ENCODE peak calls at places on chromosome 3, in ten cellular contexts. L is A549, G is neural progenitor cell, H is cardiac muscle cell, T is neural crest cell, I is glutamatergic neuron, V is ovary, Y is cardiac fibroblast, M is type B pancreatic cell, J is pancreas. B is an unnamed sample.

GRCh38 chr3:197889204-197889930 is 60.6 kb upstream of the RPL35A start:
- DNase-seq in Y (no peak), M (no peak), I (no peak), H (no peak), L (no peak), T (no peak), G (peak; percentile 62), V (no peak), J (no peak), B (no peak)

GRCh38 chr3:167110906-167111305 is 269.2 kb downstream of the ZBBX start:
- DNase-seq in M (no peak), Y (peak; percentile 1), H (peak; percentile 5), G (peak; percentile 11), V (no peak), I (no peak), L (peak; percentile 2), J (no peak), T (no peak), B (no peak)

GRCh38 chr3:95459706-95460105 is 1354.7 kb upstream of the EPHA6 start:
- DNase-seq in Y (no peak), G (no peak), H (no peak), V (no peak), T (no peak), J (no peak), L (no peak), M (no peak), I (no peak), B (no peak)

GRCh38 chr3:189157232-189158007 is 14.4 kb upstream of the TPRG1 start:
- DNase-seq in M (no peak), H (no peak), V (no peak), J (no peak), Y (no peak), T (no peak), L (no peak), I (no peak), G (no peak), B (no peak)

GRCh38 chr3:187352581-187353575 is 15.3 kb upstream of the RTP4 start:
- DNase-seq in M (no peak), L (peak; percentile 1), H (no peak), I (no peak), Y (no peak), J (no peak), V (no peak), T (no peak), G (no peak), B (peak; percentile 17)

GRCh38 chr3:151909720-151910405 is 36.4 kb downstream of the SUCNR1 start:
- DNase-seq in L (no peak), M (no peak), Y (no peak), J (no peak), I (no peak), T (no peak), G (no peak), V (no peak), H (no peak), B (no peak)

GRCh38 chr3:49794926-49795905 is 4.5 kb downstream of the CDHR4 start:
- DNase-seq in G (no peak), I (no peak), L (no peak), T (no peak), M (no peak), Y (no peak), H (no peak), V (no peak), J (no peak), B (no peak)

GRCh38 chr3:187648177-187648576 is 22.0 kb downstream of the SST start:
- DNase-seq in V (no peak), T (no peak), Y (no peak), H (no peak), J (no peak), L (no peak), I (no peak), G (no peak), M (no peak), B (no peak)

GRCh38 chr3:130894130-130894872 is 417 bp downstream of the ATP2C1 start:
- DNase-seq in I (peak; percentile 68), T (peak; percentile 23), G (peak; percentile 79), L (peak; percentile 4), J (peak; percentile 56), M (peak; percentile 73), H (peak; percentile 38), V (peak; percentile 42), Y (no peak), B (peak; percentile 49)

GRCh38 chr3:196995646-196996355 is 27.2 kb upstream of the PIGZ start:
- DNase-seq in I (no peak), Y (no peak), M (no peak), J (no peak), L (no peak), T (no peak), V (no peak), H (no peak), G (no peak), B (no peak)

GRCh38 chr3:66803206-66803605 is 194.9 kb upstream of the KBTBD8 start:
- DNase-seq in L (no peak), H (no peak), V (no peak), Y (no peak), G (peak; percentile 65), I (no peak), M (no peak), J (no peak), T (no peak), B (no peak)

GRCh38 chr3:50605901-50606326 is 5.7 kb downstream of the CISH start:
- DNase-seq in Y (no peak), T (no peak), M (no peak), J (no peak), H (no peak), G (no peak), V (peak; percentile 23), L (no peak), I (no peak), B (no peak)

GRCh38 chr3:164465172-164465571 is 613.1 kb downstream of the SI start:
- DNase-seq in V (no peak), Y (peak; percentile 71), G (no peak), H (no peak), M (no peak), J (no peak), L (peak; percentile 76), I (no peak), T (no peak), B (no peak)

GRCh38 chr3:177563792-177564191 is 366.5 kb upstream of the TBL1XR1 start:
- DNase-seq in V (no peak), H (no peak), G (no peak), Y (no peak), L (no peak), I (no peak), M (no peak), J (no peak), T (no peak), B (no peak)
- TF ChIP-seq CTCF in V (no peak), H (no peak), G (no peak), Y (no peak), L (no peak), I (no peak), M (no peak), J (no peak), T (no peak), B (no peak)

DNA sequence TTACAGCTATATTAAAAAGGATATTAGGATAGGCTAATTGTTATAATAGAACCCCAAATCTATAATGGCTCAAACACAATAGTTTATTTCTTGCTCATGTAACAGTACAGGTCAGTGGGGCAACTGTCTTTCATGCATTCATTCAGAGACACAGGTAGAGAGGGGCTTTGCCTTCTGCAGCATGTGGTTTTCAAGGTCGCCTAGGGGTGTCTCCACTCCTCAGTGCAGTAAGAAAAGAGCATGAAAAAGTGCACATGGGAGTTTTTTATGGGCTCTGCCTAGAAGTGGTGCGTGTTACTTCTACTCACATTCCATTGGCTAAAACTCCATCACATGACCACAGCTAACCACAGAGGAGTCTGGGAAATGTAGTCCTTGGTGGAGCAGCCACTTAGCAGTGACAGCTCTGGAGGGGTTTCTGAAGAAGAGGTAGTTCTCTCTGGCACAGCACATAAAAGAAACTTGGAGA is 1.8 kb downstream of the ZBTB38 start:
- DNase-seq in G (peak; percentile 78), V (peak; percentile 78), J (peak; percentile 68), M (no peak), L (peak; percentile 92), H (peak; percentile 89), T (peak; percentile 33), I (no peak), Y (peak; percentile 94), B (peak; percentile 76)
- TF ChIP-seq CTCF in G (peak; percentile 21), V (peak; percentile 60), J (no peak), M (peak; percentile 54), L (no peak), H (peak; percentile 49), T (peak; percentile 33), I (no peak), Y (peak; percentile 19), B (peak; percentile 11)

GRCh38 chr3:42876401-42876800 is 722 bp upstream of the CYP8B1 start:
- DNase-seq in T (no peak), Y (no peak), V (no peak), I (no peak), M (no peak), H (no peak), G (no peak), J (no peak), L (no peak), B (no peak)

GRCh38 chr3:42874749-42875148 is 930 bp downstream of the CYP8B1 start:
- DNase-seq in Y (no peak), H (no peak), M (no peak), I (no peak), G (no peak), L (no peak), J (no peak), T (no peak), V (no peak), B (no peak)

GRCh38 chr3:42873216-42873982 is 2.3 kb downstream of the CYP8B1 start:
- DNase-seq in H (no peak), J (no peak), V (no peak), Y (no peak), L (no peak), G (no peak), M (no peak), T (no peak), I (no peak), B (no peak)

GRCh38 chr3:42876940-42877720 is 1.5 kb upstream of the CYP8B1 start:
- DNase-seq in G (no peak), Y (no peak), J (no peak), T (no peak), I (no peak), M (no peak), H (no peak), V (no peak), L (no peak), B (no peak)

GRCh38 chr3:42875325-42876151 is at the start of gene CYP8B1:
- DNase-seq in I (no peak), T (no peak), H (no peak), J (no peak), L (no peak), M (no peak), Y (no peak), V (no peak), G (no peak), B (no peak)
- TF ChIP-seq CTCF in I (no peak), T (no peak), H (no peak), J (no peak), L (no peak), M (no peak), Y (no peak), V (no peak), G (no peak), B (no peak)

DNA sequence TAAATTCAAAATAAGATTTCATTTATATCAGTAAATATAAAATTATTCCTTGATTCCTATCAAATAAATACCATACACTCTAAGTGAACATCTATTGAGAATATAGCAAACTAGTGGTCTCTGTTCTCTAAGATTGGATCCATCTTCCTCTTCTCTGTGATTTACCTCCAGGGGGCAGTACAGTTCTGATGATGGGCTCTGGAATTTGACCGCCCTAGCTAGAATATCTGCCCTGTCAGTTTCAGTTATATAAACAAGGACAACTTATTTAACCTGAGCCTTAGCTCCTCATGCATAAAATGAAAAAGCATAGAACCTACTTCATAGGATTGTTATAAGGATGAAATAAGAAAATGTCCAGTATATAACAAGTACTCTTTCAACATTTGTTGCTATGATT is 171.1 kb upstream of the CCDC54 start:
- DNase-seq in M (no peak), Y (peak; percentile 85), J (peak; percentile 19), L (peak; percentile 51), V (no peak), I (no peak), H (peak; percentile 68), G (peak; percentile 72), T (peak; percentile 11), B (peak; percentile 78)
- TF ChIP-seq CTCF in M (peak; percentile 78), Y (peak; percentile 66), J (peak; percentile 26), L (peak; percentile 56), V (no peak), I (peak; percentile 75), H (peak; percentile 71), G (peak; percentile 87), T (peak; percentile 77), B (peak; percentile 54)